ENCODE peak calls at places on chromosome 1, in four cellular contexts. One of them, this sample, is unnamed. For H3K4me1, the result is how much of the 10 kb centered on the place peaks cover.

GRCh38 chr1:65691152-65691900 is 101.4 kb upstream of the PDE4B start:
- DNase-seq in cardiac muscle cell: no peak
- DNase-seq in sigmoid colon: no peak
- DNase-seq in heart right ventricle: no peak
- DNase-seq in this sample: no peak

GRCh38 chr1:54995835-54996234 is 2.9 kb upstream of the BSND start:
- DNase-seq in cardiac muscle cell: no peak
- DNase-seq in heart right ventricle: no peak
- DNase-seq in sigmoid colon: no peak
- DNase-seq in this sample: no peak

GRCh38 chr1:96365596-96365995 is 356.0 kb upstream of the PTBP2 start:
- DNase-seq in sigmoid colon: no peak
- DNase-seq in heart right ventricle: no peak
- DNase-seq in cardiac muscle cell: no peak
- DNase-seq in this sample: no peak

GRCh38 chr1:51624851-51625250 is 8.0 kb downstream of the OSBPL9 start:
- DNase-seq in heart right ventricle: no peak
- DNase-seq in sigmoid colon: no peak
- DNase-seq in cardiac muscle cell: no peak
- DNase-seq in this sample: no peak

GRCh38 chr1:211548321-211549091 is 30.5 kb downstream of the SLC30A1 start:
- DNase-seq in sigmoid colon: peak
- DNase-seq in cardiac muscle cell: peak
- DNase-seq in heart right ventricle: no peak
- DNase-seq in this sample: no peak

GRCh38 chr1:15723631-15724246 is 12.3 kb upstream of the SLC25A34 start:
- DNase-seq in heart right ventricle: no peak
- DNase-seq in cardiac muscle cell: no peak
- DNase-seq in sigmoid colon: no peak
- DNase-seq in this sample: no peak

GRCh38 chr1:204367193-204367858 is 7.6 kb upstream of the PLEKHA6 start:
- DNase-seq in cardiac muscle cell: no peak
- DNase-seq in sigmoid colon: no peak
- DNase-seq in heart right ventricle: no peak
- DNase-seq in this sample: peak

GRCh38 chr1:211370669-211371068 is 44.0 kb downstream of the TRAF5 start:
- DNase-seq in heart right ventricle: no peak
- DNase-seq in cardiac muscle cell: no peak
- DNase-seq in sigmoid colon: no peak
- DNase-seq in this sample: no peak

GRCh38 chr1:230255991-230256390 is 170.1 kb downstream of the PGBD5 start:
- DNase-seq in sigmoid colon: no peak
- DNase-seq in cardiac muscle cell: no peak
- DNase-seq in heart right ventricle: no peak
- DNase-seq in this sample: no peak

GRCh38 chr1:188689542-188689941 is 1788.1 kb downstream of the BRINP3 start:
- DNase-seq in cardiac muscle cell: no peak
- DNase-seq in sigmoid colon: no peak
- DNase-seq in heart right ventricle: no peak
- DNase-seq in this sample: no peak

GRCh38 chr1:212368073-212368484 is 46.6 kb downstream of the PACC1 start:
- DNase-seq in cardiac muscle cell: peak
- DNase-seq in heart right ventricle: peak
- DNase-seq in sigmoid colon: no peak
- DNase-seq in this sample: no peak

GRCh38 chr1:58249729-58250586 is 296.6 kb downstream of the OMA1 start:
- DNase-seq in sigmoid colon: no peak
- DNase-seq in heart right ventricle: peak
- DNase-seq in cardiac muscle cell: peak
- DNase-seq in this sample: peak
- H3K27ac ChIP-seq in sigmoid colon: no peak
- H3K27ac ChIP-seq in heart right ventricle: no peak
- H3K27ac ChIP-seq in cardiac muscle cell: no peak
- H3K27ac ChIP-seq in this sample: no peak

DNA sequence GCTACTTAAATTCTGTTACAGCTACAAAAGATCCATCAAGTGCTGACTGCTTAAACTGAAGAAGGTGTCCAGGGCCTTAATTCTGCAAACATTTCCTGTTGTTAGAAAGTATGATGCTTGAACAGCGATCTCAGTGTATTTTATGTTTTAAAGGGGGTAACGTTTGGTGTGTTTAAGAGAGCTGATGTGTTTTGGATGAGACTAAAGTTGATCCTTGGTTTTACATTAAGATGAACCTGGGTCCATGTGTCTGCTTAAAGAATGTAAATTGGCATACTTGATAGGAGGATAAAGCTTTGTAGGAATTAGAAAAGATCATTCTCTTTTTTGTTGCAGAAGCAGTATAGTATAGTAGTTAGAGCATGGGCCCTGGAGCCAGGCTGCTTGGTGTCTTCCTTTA is 3.6 kb downstream of the IER5 start:
- DNase-seq in heart right ventricle: no peak
- DNase-seq in sigmoid colon: no peak
- DNase-seq in cardiac muscle cell: no peak
- DNase-seq in this sample: no peak
- H3K4me3 ChIP-seq in heart right ventricle: no peak
- H3K4me3 ChIP-seq in sigmoid colon: no peak
- H3K4me3 ChIP-seq in cardiac muscle cell: no peak
- H3K4me3 ChIP-seq in this sample: peak

DNA sequence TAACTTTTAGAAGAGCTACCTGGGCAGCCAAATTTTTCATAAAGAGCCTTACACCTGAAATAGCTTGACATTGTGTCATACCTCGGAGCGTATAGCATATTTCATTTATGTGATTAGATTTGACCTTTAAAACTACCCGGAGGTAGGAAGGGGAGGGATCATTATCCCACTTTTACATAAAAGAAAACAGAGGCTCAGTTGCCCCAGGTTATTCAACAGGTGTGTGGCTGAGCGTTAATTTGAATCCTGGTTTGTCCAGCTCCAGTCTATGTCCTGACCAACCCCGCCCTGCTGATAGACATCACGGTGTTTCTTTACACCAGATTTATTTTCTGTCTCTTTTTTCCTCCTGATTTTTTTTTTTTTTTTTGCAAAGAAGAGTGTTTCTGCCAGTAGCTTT is 39.7 kb downstream of the PBX1 start:
- DNase-seq in cardiac muscle cell: no peak
- DNase-seq in heart right ventricle: no peak
- DNase-seq in sigmoid colon: no peak
- DNase-seq in this sample: no peak
- H3K4me1 ChIP-seq in cardiac muscle cell: under half
- H3K4me1 ChIP-seq in heart right ventricle: under half
- H3K4me1 ChIP-seq in sigmoid colon: half or more
- H3K4me1 ChIP-seq in this sample: under half

GRCh38 chr1:198842686-198843085 is 203.8 kb downstream of the PTPRC start:
- DNase-seq in cardiac muscle cell: no peak
- DNase-seq in sigmoid colon: no peak
- DNase-seq in heart right ventricle: no peak
- DNase-seq in this sample: no peak
- H3K27ac ChIP-seq in cardiac muscle cell: no peak
- H3K27ac ChIP-seq in sigmoid colon: no peak
- H3K27ac ChIP-seq in heart right ventricle: no peak
- H3K27ac ChIP-seq in this sample: no peak

GRCh38 chr1:44661786-44662682 is 12.2 kb downstream of the TMEM53 start:
- DNase-seq in cardiac muscle cell: no peak
- DNase-seq in sigmoid colon: no peak
- DNase-seq in heart right ventricle: no peak
- DNase-seq in this sample: no peak
- H3K4me3 ChIP-seq in cardiac muscle cell: no peak
- H3K4me3 ChIP-seq in sigmoid colon: no peak
- H3K4me3 ChIP-seq in heart right ventricle: no peak
- H3K4me3 ChIP-seq in this sample: no peak